ENCODE peak calls at places on chromosomes 12 and 14, in eight cellular contexts. One of them, this sample, is unnamed.

GRCh38 chr14:99427632-99428315 is 52.9 kb downstream of the SETD3 start:
- DNase-seq in lower lobe of right lung: no peak
- DNase-seq in CD8-positive, alpha-beta T cell: no peak
- DNase-seq in HFF-Myc: peak
- DNase-seq in HL-60: no peak
- DNase-seq in endodermal cell: no peak
- DNase-seq in lower leg skin: no peak
- DNase-seq in skeletal muscle cell: no peak
- DNase-seq in this sample: peak

GRCh38 chr14:64673748-64674147 is 30.5 kb upstream of the PLEKHG3 start:
- DNase-seq in lower lobe of right lung: peak
- DNase-seq in CD8-positive, alpha-beta T cell: peak
- DNase-seq in HFF-Myc: no peak
- DNase-seq in HL-60: peak
- DNase-seq in endodermal cell: no peak
- DNase-seq in lower leg skin: peak
- DNase-seq in skeletal muscle cell: no peak
- DNase-seq in this sample: no peak

GRCh38 chr14:101122855-101123129 is 219.3 kb upstream of the RTL1 start:
- DNase-seq in lower lobe of right lung: no peak
- DNase-seq in CD8-positive, alpha-beta T cell: no peak
- DNase-seq in HFF-Myc: no peak
- DNase-seq in HL-60: no peak
- DNase-seq in endodermal cell: peak
- DNase-seq in lower leg skin: no peak
- DNase-seq in skeletal muscle cell: no peak
- DNase-seq in this sample: no peak

GRCh38 chr12:26798013-26798412 is 35.0 kb downstream of the ITPR2 start:
- DNase-seq in lower lobe of right lung: no peak
- DNase-seq in CD8-positive, alpha-beta T cell: no peak
- DNase-seq in HFF-Myc: peak
- DNase-seq in HL-60: no peak
- DNase-seq in endodermal cell: no peak
- DNase-seq in lower leg skin: no peak
- DNase-seq in skeletal muscle cell: no peak
- DNase-seq in this sample: no peak

GRCh38 chr14:75866981-75867380 is 114.8 kb downstream of the TGFB3 start:
- DNase-seq in lower lobe of right lung: no peak
- DNase-seq in CD8-positive, alpha-beta T cell: no peak
- DNase-seq in HFF-Myc: no peak
- DNase-seq in HL-60: no peak
- DNase-seq in endodermal cell: no peak
- DNase-seq in lower leg skin: no peak
- DNase-seq in skeletal muscle cell: no peak
- DNase-seq in this sample: no peak

GRCh38 chr12:97151481-97151880 is 244.4 kb downstream of the NEDD1 start:
- DNase-seq in lower lobe of right lung: no peak
- DNase-seq in CD8-positive, alpha-beta T cell: no peak
- DNase-seq in HFF-Myc: no peak
- DNase-seq in HL-60: no peak
- DNase-seq in endodermal cell: no peak
- DNase-seq in lower leg skin: no peak
- DNase-seq in skeletal muscle cell: no peak
- DNase-seq in this sample: no peak

GRCh38 chr12:116060765-116061164 is 216.7 kb downstream of the MED13L start:
- DNase-seq in lower lobe of right lung: no peak
- DNase-seq in CD8-positive, alpha-beta T cell: no peak
- DNase-seq in HFF-Myc: no peak
- DNase-seq in HL-60: no peak
- DNase-seq in endodermal cell: no peak
- DNase-seq in lower leg skin: no peak
- DNase-seq in skeletal muscle cell: no peak
- DNase-seq in this sample: no peak

GRCh38 chr12:85711735-85712390 is 124.3 kb downstream of the RASSF9 start:
- DNase-seq in lower lobe of right lung: peak
- DNase-seq in CD8-positive, alpha-beta T cell: no peak
- DNase-seq in HFF-Myc: no peak
- DNase-seq in HL-60: no peak
- DNase-seq in endodermal cell: no peak
- DNase-seq in lower leg skin: peak
- DNase-seq in skeletal muscle cell: no peak
- DNase-seq in this sample: no peak

GRCh38 chr12:57604454-57605307 is at the start of gene DTX3:
- DNase-seq in lower lobe of right lung: no peak
- DNase-seq in CD8-positive, alpha-beta T cell: peak
- DNase-seq in HFF-Myc: no peak
- DNase-seq in HL-60: no peak
- DNase-seq in endodermal cell: peak
- DNase-seq in lower leg skin: no peak
- DNase-seq in skeletal muscle cell: no peak
- DNase-seq in this sample: no peak

GRCh38 chr12:93167841-93168492 is 209.8 kb upstream of the NUDT4 start:
- DNase-seq in lower lobe of right lung: no peak
- DNase-seq in CD8-positive, alpha-beta T cell: no peak
- DNase-seq in HFF-Myc: no peak
- DNase-seq in HL-60: no peak
- DNase-seq in endodermal cell: peak
- DNase-seq in lower leg skin: no peak
- DNase-seq in skeletal muscle cell: no peak
- DNase-seq in this sample: no peak

GRCh38 chr12:28378749-28379148 is 188.5 kb downstream of the CCDC91 start:
- DNase-seq in lower lobe of right lung: no peak
- DNase-seq in CD8-positive, alpha-beta T cell: no peak
- DNase-seq in HFF-Myc: peak
- DNase-seq in HL-60: peak
- DNase-seq in endodermal cell: no peak
- DNase-seq in lower leg skin: no peak
- DNase-seq in skeletal muscle cell: peak
- DNase-seq in this sample: peak

DNA sequence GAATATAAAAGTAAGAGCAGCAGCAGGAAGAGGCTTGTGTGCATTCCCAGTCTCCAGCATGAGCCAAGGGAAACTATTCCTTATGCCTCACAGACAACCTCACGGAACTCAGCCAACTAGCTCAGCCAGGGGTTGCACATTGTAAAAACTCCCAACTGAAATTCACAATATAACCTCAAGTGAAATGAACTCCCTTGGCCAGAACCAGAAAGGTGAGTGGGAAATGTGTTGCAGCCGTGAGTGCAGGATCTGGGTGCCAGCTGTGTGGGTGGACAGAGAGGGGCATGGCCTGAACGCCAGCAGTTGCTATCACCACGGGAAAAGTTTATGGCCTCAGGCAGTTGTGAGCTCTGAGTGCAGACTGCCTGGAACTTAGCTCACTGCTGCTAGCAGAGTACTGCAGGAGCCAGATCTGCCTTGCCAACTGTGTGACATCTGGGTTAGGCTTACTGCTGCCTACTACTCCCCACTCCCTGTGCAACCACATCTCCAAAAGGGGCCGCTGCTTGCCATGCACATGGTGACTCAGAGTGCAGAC is 2.3 kb upstream of the CLEC1A start:
- DNase-seq in lower lobe of right lung: no peak
- DNase-seq in CD8-positive, alpha-beta T cell: no peak
- DNase-seq in HFF-Myc: peak
- DNase-seq in HL-60: peak
- DNase-seq in endodermal cell: no peak
- DNase-seq in lower leg skin: peak
- DNase-seq in skeletal muscle cell: no peak
- DNase-seq in this sample: peak
- H3K4me3 ChIP-seq in lower lobe of right lung: no peak
- H3K4me3 ChIP-seq in CD8-positive, alpha-beta T cell: no peak
- H3K4me3 ChIP-seq in HFF-Myc: no peak
- H3K4me3 ChIP-seq in HL-60: no peak
- H3K4me3 ChIP-seq in endodermal cell: no peak
- H3K4me3 ChIP-seq in lower leg skin: no peak
- H3K4me3 ChIP-seq in skeletal muscle cell: no peak
- H3K4me3 ChIP-seq in this sample: peak

GRCh38 chr14:90556050-90556477 is 159.2 kb downstream of the CALM1 start:
- DNase-seq in lower lobe of right lung: peak
- DNase-seq in CD8-positive, alpha-beta T cell: no peak
- DNase-seq in HFF-Myc: no peak
- DNase-seq in HL-60: no peak
- DNase-seq in endodermal cell: peak
- DNase-seq in lower leg skin: no peak
- DNase-seq in skeletal muscle cell: no peak
- DNase-seq in this sample: no peak
- H3K4me3 ChIP-seq in lower lobe of right lung: peak
- H3K4me3 ChIP-seq in CD8-positive, alpha-beta T cell: no peak
- H3K4me3 ChIP-seq in HFF-Myc: no peak
- H3K4me3 ChIP-seq in HL-60: no peak
- H3K4me3 ChIP-seq in endodermal cell: no peak
- H3K4me3 ChIP-seq in lower leg skin: no peak
- H3K4me3 ChIP-seq in skeletal muscle cell: no peak
- H3K4me3 ChIP-seq in this sample: no peak

DNA sequence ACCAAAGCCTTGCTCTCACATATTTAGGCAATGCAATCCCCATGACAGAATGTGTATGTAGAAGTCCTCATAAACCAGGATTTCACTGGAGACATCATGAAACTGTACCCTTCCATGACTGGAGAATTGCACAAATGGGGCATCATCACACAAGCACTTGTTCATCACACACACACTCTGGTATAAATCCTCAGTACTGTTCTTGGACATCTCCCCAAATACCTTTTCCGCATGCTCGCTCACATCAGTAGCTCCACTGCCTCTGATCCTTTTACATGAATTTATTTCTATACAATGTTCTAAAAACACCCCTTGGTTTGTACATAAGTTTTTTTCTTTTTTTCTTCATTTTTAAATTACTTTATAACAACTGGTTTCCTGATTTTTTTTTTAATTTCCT is 3.3 kb upstream of the ING4 start:
- DNase-seq in lower lobe of right lung: no peak
- DNase-seq in CD8-positive, alpha-beta T cell: no peak
- DNase-seq in HFF-Myc: no peak
- DNase-seq in HL-60: no peak
- DNase-seq in endodermal cell: no peak
- DNase-seq in lower leg skin: no peak
- DNase-seq in skeletal muscle cell: no peak
- DNase-seq in this sample: no peak
- H3K4me3 ChIP-seq in lower lobe of right lung: no peak
- H3K4me3 ChIP-seq in CD8-positive, alpha-beta T cell: no peak
- H3K4me3 ChIP-seq in HFF-Myc: no peak
- H3K4me3 ChIP-seq in HL-60: no peak
- H3K4me3 ChIP-seq in endodermal cell: no peak
- H3K4me3 ChIP-seq in lower leg skin: no peak
- H3K4me3 ChIP-seq in skeletal muscle cell: no peak
- H3K4me3 ChIP-seq in this sample: no peak

DNA sequence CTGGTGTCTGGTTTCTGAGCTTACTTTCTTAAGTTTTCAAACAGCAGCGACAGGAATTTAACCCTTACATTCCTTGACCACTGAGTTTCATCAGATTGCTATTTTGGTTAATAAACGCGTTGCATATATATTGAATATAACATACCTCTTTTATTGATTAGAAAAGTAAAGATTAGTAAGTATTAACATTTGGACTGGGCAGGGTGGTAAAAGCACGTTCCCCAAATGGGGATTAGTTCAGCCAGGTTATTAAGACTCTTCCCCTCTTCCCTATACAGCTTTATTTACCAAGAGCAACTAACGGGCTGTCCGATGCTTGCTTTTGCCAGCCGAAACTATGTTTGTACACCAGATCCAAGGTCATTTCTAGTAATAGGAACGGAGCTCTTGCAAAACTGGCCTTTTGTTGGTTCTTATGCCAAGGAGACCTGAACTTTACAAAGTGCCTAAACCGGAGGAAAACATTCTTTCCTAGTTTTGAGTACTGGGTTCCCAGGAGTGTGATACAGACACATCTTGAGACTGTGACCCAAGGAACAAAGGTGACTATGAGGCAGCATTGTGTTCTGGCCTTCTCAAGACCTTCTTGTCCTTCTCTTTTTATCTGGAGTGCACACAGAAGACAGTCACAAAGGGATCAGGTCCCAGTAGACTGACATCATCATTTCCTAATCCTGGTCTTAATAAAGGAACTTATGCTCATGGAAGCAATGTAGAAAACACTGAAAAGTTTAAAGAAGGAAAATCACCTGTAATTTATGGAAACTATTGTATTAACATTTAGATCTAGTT is 2.6 kb downstream of the GLRX5 start:
- DNase-seq in lower lobe of right lung: no peak
- DNase-seq in CD8-positive, alpha-beta T cell: no peak
- DNase-seq in HFF-Myc: no peak
- DNase-seq in HL-60: no peak
- DNase-seq in endodermal cell: peak
- DNase-seq in lower leg skin: no peak
- DNase-seq in skeletal muscle cell: no peak
- DNase-seq in this sample: no peak
- H3K4me3 ChIP-seq in lower lobe of right lung: no peak
- H3K4me3 ChIP-seq in CD8-positive, alpha-beta T cell: no peak
- H3K4me3 ChIP-seq in HFF-Myc: peak
- H3K4me3 ChIP-seq in HL-60: peak
- H3K4me3 ChIP-seq in endodermal cell: peak
- H3K4me3 ChIP-seq in lower leg skin: no peak
- H3K4me3 ChIP-seq in skeletal muscle cell: no peak
- H3K4me3 ChIP-seq in this sample: no peak

This sample was measured in AG04449.